ENCODE peak calls at places on chromosomes 6 and 20, in eight cellular contexts. J is lower lobe of right lung, N is cardiac muscle cell, H is RWPE1, G is endodermal cell, O is body of pancreas, S is endothelial cell, T is IMR-90. W is an unnamed sample.

GRCh38 chr6:158853072-158853871 is 34.1 kb upstream of the EZR start:
- DNase-seq in S (peak; percentile 37), O (peak; percentile 92), T (peak; percentile 79), N (peak; percentile 93), G (peak; percentile 98), J (peak; percentile 92), H (peak; percentile 96), W (no peak)

GRCh38 chr6:144150673-144151009 is 324 bp downstream of the STX11 start:
- DNase-seq in T (peak; percentile 18), G (peak; percentile 84), N (no peak), O (peak; percentile 42), J (peak; percentile 66), H (peak; percentile 16), S (peak; percentile 16), W (no peak)

GRCh38 chr6:165605901-165606739 is 56.9 kb downstream of the PDE10A start:
- DNase-seq in J (no peak), T (no peak), N (no peak), O (peak; percentile 39), S (no peak), H (no peak), G (peak; percentile 59), W (no peak)

GRCh38 chr6:19472168-19472567 is 365.0 kb upstream of the ID4 start:
- DNase-seq in G (no peak), J (no peak), S (no peak), H (peak; percentile 82), O (no peak), N (peak; percentile 96), T (peak; percentile 73), W (no peak)

GRCh38 chr20:44401770-44402390 is 46.4 kb downstream of the HNF4A start:
- DNase-seq in G (no peak), H (no peak), T (no peak), O (no peak), N (no peak), S (no peak), J (no peak), W (no peak)

GRCh38 chr6:71410164-71410566 is 121.6 kb downstream of the OGFRL1 start:
- DNase-seq in T (peak; percentile 40), H (no peak), S (no peak), G (no peak), J (no peak), N (no peak), O (no peak), W (no peak)

GRCh38 chr6:119620846-119621570 is 271.4 kb upstream of the MAN1A1 start:
- DNase-seq in S (no peak), T (peak; percentile 88), O (no peak), N (peak; percentile 81), H (peak; percentile 60), G (no peak), J (no peak), W (no peak)

GRCh38 chr6:11729083-11729482 is 49.5 kb downstream of the ADTRP start:
- DNase-seq in N (no peak), G (no peak), S (no peak), T (no peak), H (no peak), O (no peak), J (no peak), W (no peak)

GRCh38 chr6:13952101-13952500 is 27.3 kb downstream of the RNF182 start:
- DNase-seq in O (no peak), T (no peak), J (no peak), G (no peak), S (no peak), N (no peak), H (no peak), W (no peak)

GRCh38 chr20:62298577-62299249 is 4.1 kb upstream of the ADRM1 start:
- DNase-seq in H (no peak), N (no peak), G (no peak), J (no peak), O (no peak), T (no peak), S (no peak), W (no peak)

GRCh38 chr20:2151805-2152727 is 50.4 kb downstream of the STK35 start:
- DNase-seq in T (peak; percentile 64), G (no peak), J (no peak), S (no peak), H (peak; percentile 91), O (no peak), N (peak; percentile 38), W (no peak)

GRCh38 chr6:5096482-5096881 is 11.3 kb downstream of the PPP1R3G start:
- DNase-seq in N (no peak), T (no peak), G (no peak), S (no peak), J (no peak), O (no peak), H (no peak), W (no peak)

GRCh38 chr6:158008894-158009891 is 27.5 kb downstream of the SYNJ2 start:
- DNase-seq in S (no peak), T (peak; percentile 75), N (peak; percentile 89), H (no peak), O (peak; percentile 51), G (no peak), J (peak; percentile 60), W (no peak)

GRCh38 chr6:17905611-17906592 is 81.5 kb downstream of the KIF13A start:
- DNase-seq in H (peak; percentile 25), T (peak; percentile 87), J (no peak), G (no peak), S (no peak), N (no peak), O (no peak), W (no peak)

GRCh38 chr6:160534050-160534696 is 129.9 kb downstream of the LPA start:
- DNase-seq in J (peak; percentile 47), O (peak; percentile 72), G (peak; percentile 95), N (peak; percentile 65), T (peak; percentile 24), S (peak; percentile 76), H (peak; percentile 60), W (peak; percentile 84)

GRCh38 chr20:60008130-60008808 is 50.0 kb downstream of the CDH26 start:
- DNase-seq in O (no peak), H (no peak), J (peak; percentile 52), G (no peak), S (no peak), N (no peak), T (no peak), W (no peak)

GRCh38 chr6:150027806-150028565 is 2.7 kb upstream of the RAET1L start:
- DNase-seq in G (peak; percentile 17), J (no peak), S (no peak), N (no peak), H (no peak), T (no peak), O (no peak), W (no peak)

GRCh38 chr6:117595099-117595923 is 7.0 kb downstream of the GOPC start:
- DNase-seq in H (no peak), J (no peak), O (no peak), G (no peak), T (no peak), N (no peak), S (no peak), W (no peak)

GRCh38 chr6:107735906-107736635 is 88.0 kb downstream of the SCML4 start:
- DNase-seq in O (no peak), T (no peak), H (no peak), N (no peak), S (no peak), G (no peak), J (no peak), W (no peak)

GRCh38 chr6:4405609-4406212 is 270.3 kb upstream of the ECI2 start:
- DNase-seq in H (no peak), S (no peak), O (no peak), N (no peak), T (no peak), G (peak; percentile 67), J (no peak), W (no peak)

GRCh38 chr6:72669324-72669723 is 47.5 kb downstream of the KCNQ5 start:
- DNase-seq in N (no peak), T (no peak), J (no peak), O (no peak), S (no peak), H (no peak), G (peak; percentile 61), W (no peak)

GRCh38 chr20:10412591-10413408 is 21.2 kb downstream of the MKKS start:
- DNase-seq in H (no peak), S (no peak), N (peak; percentile 44), O (no peak), T (no peak), J (no peak), G (no peak), W (no peak)
- TF ChIP-seq CTCF in H (no peak), S (no peak), N (peak; percentile 22), O (no peak), T (peak; percentile 12), J (no peak), G (peak; percentile 61), W (no peak)

GRCh38 chr6:136962661-136963060 is 40.6 kb downstream of the SLC35D3 start:
- DNase-seq in H (no peak), N (no peak), G (no peak), J (no peak), S (peak; percentile 45), O (peak; percentile 67), T (no peak), W (peak; percentile 62)
- TF ChIP-seq CTCF in H (no peak), N (no peak), G (no peak), J (no peak), S (no peak), O (no peak), T (no peak), W (no peak)

DNA sequence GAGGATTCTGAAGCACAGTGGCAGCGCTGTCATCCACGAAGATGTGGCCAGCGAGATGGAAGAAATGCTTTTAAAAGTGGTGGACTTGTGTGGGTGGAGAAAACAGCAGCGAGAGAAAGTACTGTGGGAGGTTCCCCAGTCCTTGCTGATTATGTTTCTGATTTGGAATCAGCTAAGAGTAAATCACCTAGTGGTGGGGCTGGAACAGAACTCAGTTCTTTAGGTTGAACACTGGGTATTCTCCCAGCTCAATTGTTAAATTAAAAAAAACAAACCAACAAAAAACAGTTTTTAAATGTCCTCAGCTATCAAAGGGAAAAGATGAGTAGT is 515 bp upstream of the ZNF322 start:
- DNase-seq in G (no peak), N (peak; percentile 35), T (peak; percentile 33), H (peak; percentile 41), O (no peak), J (no peak), S (no peak), W (no peak)
- TF ChIP-seq CTCF in G (peak; percentile 67), N (peak; percentile 21), T (no peak), H (no peak), O (peak; percentile 33), J (no peak), S (no peak), W (no peak)

GRCh38 chr20:46936415-46937139 is 41.9 kb downstream of the EYA2 start:
- DNase-seq in T (no peak), N (no peak), G (no peak), O (no peak), H (no peak), S (no peak), J (no peak), W (no peak)

GRCh38 chr20:46939031-46939430 is 44.4 kb downstream of the EYA2 start:
- DNase-seq in G (peak; percentile 78), J (no peak), N (no peak), S (no peak), O (no peak), T (no peak), H (peak; percentile 74), W (no peak)

GRCh38 chr20:46937827-46938226 is 43.2 kb downstream of the EYA2 start:
- DNase-seq in J (no peak), S (no peak), N (no peak), O (no peak), H (no peak), G (no peak), T (no peak), W (no peak)

GRCh38 chr20:46935394-46936017 is 40.9 kb downstream of the EYA2 start:
- DNase-seq in S (no peak), O (no peak), G (no peak), N (no peak), T (no peak), H (no peak), J (no peak), W (no peak)

GRCh38 chr20:46937140-46937523 is 42.5 kb downstream of the EYA2 start:
- DNase-seq in S (no peak), J (no peak), O (no peak), N (no peak), T (peak; percentile 17), H (no peak), G (no peak), W (no peak)
- TF ChIP-seq CTCF in S (no peak), J (no peak), O (no peak), N (no peak), T (no peak), H (no peak), G (no peak), W (no peak)

W was measured in glutamatergic neuron.